ENCODE peak calls at places on chromosome 7, in seven cellular contexts. O is mucosa of gallbladder, Y is lung, D is aorta, I is HT1080, S is left kidney, R is dermis microvascular lymphatic vessel endothelial cell. K is an unnamed sample.

GRCh38 chr7:134712196-134712595 is 65.5 kb downstream of the BPGM start:
- DNase-seq in D (no peak), S (no peak), I (peak), R (no peak), Y (no peak), O (no peak), K (no peak)

GRCh38 chr7:101124376-101125056 is 2.4 kb upstream of the SERPINE1 start:
- DNase-seq in D (no peak), S (peak), O (no peak), Y (no peak), R (peak), I (peak), K (no peak)

GRCh38 chr7:79096361-79096805 is 357.1 kb downstream of the MAGI2 start:
- DNase-seq in S (no peak), O (no peak), R (no peak), D (no peak), I (peak), Y (no peak), K (no peak)

GRCh38 chr7:5525271-5526189 is 101.9 kb upstream of the TNRC18 start:
- DNase-seq in S (peak), O (no peak), Y (no peak), I (peak), R (peak), D (no peak), K (no peak)

GRCh38 chr7:157150825-157151412 is 12.2 kb downstream of the UBE3C start:
- DNase-seq in R (peak), Y (peak), D (no peak), S (peak), I (no peak), O (no peak), K (peak)

GRCh38 chr7:3432916-3433315 is 131.9 kb downstream of the SDK1 start:
- DNase-seq in O (no peak), Y (no peak), I (no peak), R (no peak), D (no peak), S (no peak), K (no peak)

GRCh38 chr7:92133133-92133736 is 1.0 kb downstream of the CYP51A1 start:
- DNase-seq in O (no peak), R (no peak), I (peak), D (no peak), Y (no peak), S (no peak), K (no peak)

GRCh38 chr7:121351682-121352081 is 22.9 kb downstream of the WNT16 start:
- DNase-seq in Y (no peak), D (no peak), O (no peak), S (no peak), I (no peak), R (no peak), K (no peak)

GRCh38 chr7:6178273-6179029 is 94.0 kb downstream of the CYTH3 start:
- DNase-seq in I (no peak), S (no peak), R (no peak), O (no peak), Y (no peak), D (peak), K (no peak)

GRCh38 chr7:93231264-93231663 is 902 bp upstream of the VPS50 start:
- DNase-seq in D (no peak), O (no peak), R (no peak), Y (no peak), I (no peak), S (no peak), K (no peak)

GRCh38 chr7:83732305-83732704 is 83.4 kb upstream of the SEMA3E start:
- DNase-seq in S (no peak), D (no peak), R (no peak), I (peak), Y (no peak), O (no peak), K (no peak)

GRCh38 chr7:12028508-12028907 is 182.6 kb upstream of the TMEM106B start:
- DNase-seq in S (no peak), O (no peak), Y (no peak), I (peak), D (no peak), R (no peak), K (no peak)

GRCh38 chr7:148738737-148739535 is 40.2 kb downstream of the CUL1 start:
- DNase-seq in Y (no peak), O (no peak), D (no peak), R (no peak), S (no peak), I (no peak), K (no peak)

GRCh38 chr7:196778-197321 is 4.5 kb downstream of the FAM20C start:
- DNase-seq in O (no peak), S (peak), I (no peak), D (no peak), Y (no peak), R (no peak), K (no peak)

GRCh38 chr7:128940494-128941322 is 3.0 kb downstream of the IRF5 start:
- DNase-seq in Y (peak), I (no peak), O (peak), S (no peak), R (no peak), D (peak), K (no peak)

GRCh38 chr7:135690566-135690965 is 28.3 kb downstream of the STMP1 start:
- DNase-seq in I (peak), R (peak), S (no peak), O (no peak), Y (no peak), D (no peak), K (no peak)

GRCh38 chr7:140031364-140031763 is 31.4 kb downstream of the PARP12 start:
- DNase-seq in O (no peak), D (no peak), R (no peak), I (no peak), S (no peak), Y (no peak), K (no peak)

GRCh38 chr7:128422856-128423255 is 13.1 kb upstream of the IMPDH1 start:
- DNase-seq in D (no peak), I (no peak), Y (no peak), R (no peak), S (no peak), O (no peak), K (no peak)

K was measured in NCI-H524 treated with DMSO at 0.1 percent for 48 hours.